ENCODE peak calls at places on chromosomes 13 and 19, in five cellular contexts. T is amniotic stem cell, Z is omental fat pad, R is neural progenitor cell, B is A549. F is an unnamed sample.

GRCh38 chr19:10624585-10624984 is 768 bp upstream of the SLC44A2 start:
- DNase-seq in T (no peak), R (no peak), B (no peak), Z (no peak), F (no peak)

GRCh38 chr13:76722782-76723181 is 163.4 kb downstream of the KCTD12 start:
- DNase-seq in R (no peak), T (no peak), B (no peak), Z (no peak), F (no peak)

GRCh38 chr19:3687774-3688706 is 12.2 kb downstream of the PIP5K1C start:
- DNase-seq in T (no peak), R (peak; percentile 47), Z (no peak), B (no peak), F (no peak)

GRCh38 chr19:19531951-19532805 is 3.5 kb downstream of the YJEFN3 start:
- DNase-seq in B (peak; percentile 53), T (no peak), Z (peak; percentile 82), R (peak; percentile 88), F (peak; percentile 26)

GRCh38 chr13:48888613-48889012 is 87.1 kb upstream of the FNDC3A start:
- DNase-seq in B (no peak), T (no peak), R (no peak), Z (no peak), F (no peak)

GRCh38 chr13:74290324-74290773 is 156.1 kb upstream of the KLF12 start:
- DNase-seq in T (peak; percentile 31), Z (no peak), B (peak; percentile 54), R (peak; percentile 52), F (peak; percentile 63)

GRCh38 chr19:16306728-16307402 is 17.8 kb upstream of the KLF2 start:
- DNase-seq in Z (no peak), B (no peak), R (no peak), T (no peak), F (no peak)

GRCh38 chr19:23283925-23284324 is 33.7 kb upstream of the ZNF724 start:
- DNase-seq in B (peak; percentile 61), R (peak; percentile 55), Z (peak; percentile 35), T (no peak), F (peak; percentile 75)

GRCh38 chr13:50685491-50685890 is 158.0 kb downstream of the DLEU7 start:
- DNase-seq in R (peak; percentile 58), B (no peak), T (no peak), Z (no peak), F (peak; percentile 50)

GRCh38 chr19:27740396-27740795 is 1472.6 kb downstream of the UQCRFS1 start:
- DNase-seq in Z (no peak), T (no peak), B (no peak), R (no peak), F (no peak)

GRCh38 chr19:38900220-38900629 is 456 bp downstream of the NFKBIB start:
- DNase-seq in T (no peak), Z (no peak), B (no peak), R (no peak), F (no peak)

GRCh38 chr19:46970815-46971214 is 48.8 kb upstream of the NPAS1 start:
- DNase-seq in B (no peak), Z (no peak), T (peak; percentile 84), R (no peak), F (no peak)

GRCh38 chr13:59665736-59666135 is 498.0 kb downstream of the DIAPH3 start:
- DNase-seq in T (no peak), Z (no peak), B (no peak), R (no peak), F (no peak)

GRCh38 chr19:33430674-33431277 is 57.3 kb downstream of the CEBPG start:
- DNase-seq in T (peak; percentile 9), R (peak; percentile 83), B (peak; percentile 80), Z (no peak), F (peak; percentile 44)

GRCh38 chr19:15200575-15201364 is at the start of gene NOTCH3:
- DNase-seq in Z (no peak), T (no peak), R (peak; percentile 89), B (no peak), F (no peak)

GRCh38 chr13:110471156-110471832 is 90.2 kb downstream of the RAB20 start:
- DNase-seq in B (no peak), T (no peak), R (no peak), Z (no peak), F (no peak)